ENCODE peak calls at places on chromosomes 12 and 14, in five cellular contexts. One of them, this sample, is unnamed.
A peak's percentile ranks its signal among the peaks of the same experiment; 100 is the strongest.

GRCh38 chr14:75144944-75145343 is 18.1 kb upstream of the NEK9 start:
- DNase-seq in WTC11: no peak
- DNase-seq in HepG2: no peak
- DNase-seq in GM12878: no peak
- DNase-seq in K562: no peak
- DNase-seq in this sample: no peak

GRCh38 chr12:108424026-108424425 is 84.9 kb upstream of the CMKLR1 start:
- DNase-seq in WTC11: no peak
- DNase-seq in HepG2: no peak
- DNase-seq in GM12878: no peak
- DNase-seq in K562: no peak
- DNase-seq in this sample: no peak

GRCh38 chr12:126784328-126784921 is 1482.5 kb upstream of the TMEM132C start:
- DNase-seq in WTC11: peak; percentile 8
- DNase-seq in HepG2: peak; percentile 2
- DNase-seq in GM12878: no peak
- DNase-seq in K562: peak; percentile 31
- DNase-seq in this sample: peak; percentile 8

GRCh38 chr14:101839236-101839635 is 77.7 kb downstream of the PPP2R5C start:
- DNase-seq in WTC11: no peak
- DNase-seq in HepG2: no peak
- DNase-seq in GM12878: peak; percentile 57
- DNase-seq in K562: no peak
- DNase-seq in this sample: no peak

GRCh38 chr12:54529581-54529980 is 19.8 kb upstream of the PDE1B start:
- DNase-seq in WTC11: no peak
- DNase-seq in HepG2: no peak
- DNase-seq in GM12878: no peak
- DNase-seq in K562: no peak
- DNase-seq in this sample: no peak

GRCh38 chr12:92759634-92760268 is 57.0 kb downstream of the PLEKHG7 start:
- DNase-seq in WTC11: no peak
- DNase-seq in HepG2: no peak
- DNase-seq in GM12878: no peak
- DNase-seq in K562: peak; percentile 19
- DNase-seq in this sample: peak; percentile 84

GRCh38 chr14:26596722-26597030 is 1.2 kb downstream of the NOVA1 start:
- DNase-seq in WTC11: peak; percentile 12
- DNase-seq in HepG2: no peak
- DNase-seq in GM12878: no peak
- DNase-seq in K562: no peak
- DNase-seq in this sample: no peak

GRCh38 chr14:32081901-32082300 is 4.8 kb downstream of the ARHGAP5 start:
- DNase-seq in WTC11: peak; percentile 51
- DNase-seq in HepG2: no peak
- DNase-seq in GM12878: no peak
- DNase-seq in K562: no peak
- DNase-seq in this sample: no peak

GRCh38 chr12:10243803-10244520 is 31.3 kb downstream of the GABARAPL1 start:
- DNase-seq in WTC11: no peak
- DNase-seq in HepG2: no peak
- DNase-seq in GM12878: peak; percentile 58
- DNase-seq in K562: no peak
- DNase-seq in this sample: no peak

GRCh38 chr12:107159384-107159900 is 66.1 kb upstream of the CRY1 start:
- DNase-seq in WTC11: no peak
- DNase-seq in HepG2: no peak
- DNase-seq in GM12878: no peak
- DNase-seq in K562: no peak
- DNase-seq in this sample: no peak

GRCh38 chr12:112919131-112919530 is 12.4 kb downstream of the OAS1 start:
- DNase-seq in WTC11: no peak
- DNase-seq in HepG2: no peak
- DNase-seq in GM12878: no peak
- DNase-seq in K562: no peak
- DNase-seq in this sample: no peak

GRCh38 chr12:93803408-93803807 is 126.2 kb downstream of the CRADD start:
- DNase-seq in WTC11: no peak
- DNase-seq in HepG2: no peak
- DNase-seq in GM12878: no peak
- DNase-seq in K562: no peak
- DNase-seq in this sample: no peak

GRCh38 chr14:30938617-30939016 is 64.3 kb downstream of the COCH start:
- DNase-seq in WTC11: no peak
- DNase-seq in HepG2: no peak
- DNase-seq in GM12878: no peak
- DNase-seq in K562: no peak
- DNase-seq in this sample: no peak

GRCh38 chr12:96585977-96586376 is 96.6 kb downstream of the CFAP54 start:
- DNase-seq in WTC11: no peak
- DNase-seq in HepG2: no peak
- DNase-seq in GM12878: no peak
- DNase-seq in K562: no peak
- DNase-seq in this sample: no peak

GRCh38 chr14:22887260-22887989 is 4.4 kb downstream of the REM2 start:
- DNase-seq in WTC11: peak; percentile 61
- DNase-seq in HepG2: no peak
- DNase-seq in GM12878: peak; percentile 80
- DNase-seq in K562: peak; percentile 49
- DNase-seq in this sample: peak; percentile 91

GRCh38 chr14:55386037-55386798 is 25.4 kb downstream of the ATG14 start:
- DNase-seq in WTC11: no peak
- DNase-seq in HepG2: no peak
- DNase-seq in GM12878: no peak
- DNase-seq in K562: no peak
- DNase-seq in this sample: no peak

GRCh38 chr12:53510181-53510812 is 3.0 kb upstream of the NPFF start:
- DNase-seq in WTC11: no peak
- DNase-seq in HepG2: no peak
- DNase-seq in GM12878: no peak
- DNase-seq in K562: no peak
- DNase-seq in this sample: no peak

GRCh38 chr14:59919582-59920377 is at the start of gene LRRC9:
- DNase-seq in WTC11: peak; percentile 96
- DNase-seq in HepG2: peak; percentile 93
- DNase-seq in GM12878: no peak
- DNase-seq in K562: peak; percentile 17
- DNase-seq in this sample: no peak

GRCh38 chr14:83594874-83595273 is 1935.1 kb upstream of the FLRT2 start:
- DNase-seq in WTC11: peak; percentile 12
- DNase-seq in HepG2: no peak
- DNase-seq in GM12878: no peak
- DNase-seq in K562: no peak
- DNase-seq in this sample: no peak

GRCh38 chr12:116319316-116319715 is 41.8 kb upstream of the MED13L start:
- DNase-seq in WTC11: no peak
- DNase-seq in HepG2: no peak
- DNase-seq in GM12878: no peak
- DNase-seq in K562: no peak
- DNase-seq in this sample: no peak

DNA sequence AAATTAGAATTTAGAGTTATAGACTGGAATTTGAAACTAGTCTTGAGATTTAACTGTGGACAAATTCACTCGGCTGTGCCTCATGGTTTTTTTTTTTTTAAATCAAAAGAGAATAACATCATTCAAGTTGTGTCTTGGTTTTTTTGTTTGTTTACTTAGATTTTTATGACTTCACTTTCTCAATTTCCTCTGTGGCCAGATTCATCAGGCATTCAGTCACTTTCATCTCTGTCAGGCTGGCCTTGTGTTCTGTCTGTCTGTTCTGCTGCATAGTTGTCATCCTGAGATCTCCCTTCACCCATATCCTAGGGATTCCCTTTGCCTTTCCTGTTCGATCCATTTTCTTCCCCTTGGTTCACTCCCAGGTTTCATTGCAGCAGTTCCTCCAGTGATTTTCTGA is 10.0 kb downstream of the MARK3 start:
- DNase-seq in WTC11: no peak
- DNase-seq in HepG2: no peak
- DNase-seq in GM12878: no peak
- DNase-seq in K562: no peak
- DNase-seq in this sample: no peak
- TF ChIP-seq ESRRA in WTC11: no peak
- TF ChIP-seq ESRRA in HepG2: no peak
- TF ChIP-seq ESRRA in GM12878: no peak
- TF ChIP-seq ESRRA in K562: no peak
- TF ChIP-seq ESRRA in this sample: no peak

GRCh38 chr12:109863961-109864712 is 16.2 kb downstream of the GLTP start:
- DNase-seq in WTC11: no peak
- DNase-seq in HepG2: peak; percentile 97
- DNase-seq in GM12878: no peak
- DNase-seq in K562: no peak
- DNase-seq in this sample: no peak
- TF ChIP-seq ESRRA in WTC11: no peak
- TF ChIP-seq ESRRA in HepG2: peak; percentile 82
- TF ChIP-seq ESRRA in GM12878: no peak
- TF ChIP-seq ESRRA in K562: no peak
- TF ChIP-seq ESRRA in this sample: no peak

DNA sequence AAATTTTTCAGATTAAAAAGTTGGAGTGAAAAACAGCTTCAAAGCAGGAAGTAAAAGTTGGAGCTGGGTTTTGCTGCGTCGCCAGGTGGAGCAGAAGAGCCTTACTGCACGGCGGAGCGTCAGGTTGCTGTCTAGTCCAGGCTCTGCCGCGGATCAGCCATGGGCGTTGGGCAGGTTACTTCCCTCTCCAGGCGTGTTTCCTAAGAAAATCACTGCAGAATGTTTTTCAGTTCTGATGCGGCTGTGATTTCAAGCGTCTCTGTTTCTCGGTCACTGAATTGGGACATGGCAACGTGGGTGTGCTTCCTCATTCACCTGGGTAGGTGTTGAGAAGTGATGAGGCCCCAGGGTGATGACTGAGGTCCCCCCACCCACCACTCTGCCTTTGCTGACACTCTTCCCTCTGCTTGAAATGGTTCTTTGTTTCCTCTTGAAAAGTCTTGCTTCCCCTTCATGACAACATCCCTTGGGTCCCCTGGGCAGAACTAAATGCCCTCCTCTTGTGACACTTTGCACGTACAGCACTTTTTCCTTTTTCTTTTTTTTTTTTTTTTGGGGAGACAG is 7.6 kb downstream of the EVL start:
- DNase-seq in WTC11: no peak
- DNase-seq in HepG2: no peak
- DNase-seq in GM12878: no peak
- DNase-seq in K562: peak; percentile 33
- DNase-seq in this sample: no peak
- TF ChIP-seq ESRRA in WTC11: no peak
- TF ChIP-seq ESRRA in HepG2: no peak
- TF ChIP-seq ESRRA in GM12878: no peak
- TF ChIP-seq ESRRA in K562: no peak
- TF ChIP-seq ESRRA in this sample: no peak

DNA sequence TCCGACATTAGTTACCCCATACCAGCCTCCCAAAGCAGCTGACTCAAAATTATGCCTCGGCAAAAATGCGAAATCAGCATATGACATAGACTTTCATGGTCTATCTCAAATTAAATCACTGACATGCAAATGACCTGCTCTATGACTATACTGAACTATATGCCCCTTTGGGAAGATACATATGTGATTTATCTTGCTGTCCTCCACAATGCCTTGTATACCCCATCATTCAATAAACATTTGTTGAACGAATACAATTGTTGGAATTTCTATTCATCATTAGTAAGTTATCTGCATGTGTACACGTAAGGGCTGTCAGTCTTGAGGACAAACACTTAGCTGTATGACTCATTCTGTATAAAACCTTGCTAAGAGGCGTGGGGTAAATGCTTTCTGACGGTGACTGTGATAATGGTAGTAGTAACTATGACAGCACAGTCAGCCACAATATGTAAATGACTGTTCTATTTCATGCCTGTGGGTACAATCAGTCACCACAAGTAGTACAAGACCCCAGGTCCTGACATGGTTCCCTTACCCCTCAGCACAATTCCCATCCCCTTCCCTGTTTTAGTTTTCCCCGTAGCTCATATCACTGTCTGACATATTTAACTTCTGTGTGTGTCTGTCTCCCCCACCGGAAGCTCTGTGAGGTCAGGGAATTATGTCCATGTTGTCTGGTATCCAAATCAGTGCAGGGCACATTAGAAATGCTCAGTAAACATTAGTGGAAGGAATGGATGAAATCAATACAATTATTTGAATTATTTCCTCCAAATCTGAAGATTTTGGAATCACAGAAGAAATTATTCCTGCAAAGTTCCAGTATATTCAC is 42.8 kb downstream of the STXBP6 start:
- DNase-seq in WTC11: no peak
- DNase-seq in HepG2: peak; percentile 70
- DNase-seq in GM12878: no peak
- DNase-seq in K562: no peak
- DNase-seq in this sample: peak; percentile 72
- TF ChIP-seq ESRRA in WTC11: no peak
- TF ChIP-seq ESRRA in HepG2: no peak
- TF ChIP-seq ESRRA in GM12878: no peak
- TF ChIP-seq ESRRA in K562: no peak
- TF ChIP-seq ESRRA in this sample: no peak

GRCh38 chr12:87020071-87020470 is 763.9 kb upstream of the MGAT4C start:
- DNase-seq in WTC11: no peak
- DNase-seq in HepG2: no peak
- DNase-seq in GM12878: no peak
- DNase-seq in K562: no peak
- DNase-seq in this sample: no peak
- TF ChIP-seq ESRRA in WTC11: no peak
- TF ChIP-seq ESRRA in HepG2: no peak
- TF ChIP-seq ESRRA in GM12878: no peak
- TF ChIP-seq ESRRA in K562: no peak
- TF ChIP-seq ESRRA in this sample: no peak

DNA sequence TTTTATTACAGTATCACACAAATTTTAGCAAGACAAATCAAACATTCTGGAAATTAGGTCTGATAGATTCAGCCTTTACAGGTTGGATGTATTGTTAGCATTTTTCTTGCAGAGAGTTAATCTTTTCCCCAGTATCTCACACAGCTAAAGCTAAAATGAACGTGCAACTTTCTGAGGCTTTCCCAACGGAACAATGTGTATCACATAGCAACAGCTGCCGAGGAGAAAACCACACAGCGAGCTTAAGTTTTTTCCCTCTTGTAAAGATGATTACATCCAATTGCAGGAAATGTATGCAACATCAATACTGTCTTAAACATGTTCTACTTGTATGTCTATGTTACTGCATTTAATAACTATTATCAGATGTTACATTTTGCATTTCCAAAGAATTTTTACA is 182.2 kb downstream of the CCDC59 start:
- DNase-seq in WTC11: no peak
- DNase-seq in HepG2: no peak
- DNase-seq in GM12878: no peak
- DNase-seq in K562: no peak
- DNase-seq in this sample: no peak
- TF ChIP-seq ESRRA in WTC11: no peak
- TF ChIP-seq ESRRA in HepG2: no peak
- TF ChIP-seq ESRRA in GM12878: no peak
- TF ChIP-seq ESRRA in K562: no peak
- TF ChIP-seq ESRRA in this sample: no peak

GRCh38 chr12:65086236-65086635 is 34.9 kb downstream of the WIF1 start:
- DNase-seq in WTC11: no peak
- DNase-seq in HepG2: no peak
- DNase-seq in GM12878: no peak
- DNase-seq in K562: no peak
- DNase-seq in this sample: no peak
- TF ChIP-seq ESRRA in WTC11: no peak
- TF ChIP-seq ESRRA in HepG2: no peak
- TF ChIP-seq ESRRA in GM12878: no peak
- TF ChIP-seq ESRRA in K562: no peak
- TF ChIP-seq ESRRA in this sample: no peak

This sample was measured in A549.